ENCODE peak calls at places on chromosome 20, in five cellular contexts. Z is A549, J is HL-60, R is HFF-Myc, G is heart left ventricle. C is an unnamed sample.

GRCh38 chr20:7090753-7091310 is 323.3 kb downstream of the BMP2 start:
- DNase-seq in Z (no peak), J (no peak), R (no peak), G (no peak), C (no peak)

GRCh38 chr20:21082584-21082983 is 23.6 kb downstream of the LINC00237 start:
- DNase-seq in Z (no peak), J (no peak), R (no peak), G (no peak), C (no peak)

GRCh38 chr20:20549699-20550098 is 162.7 kb downstream of the RALGAPA2 start:
- DNase-seq in Z (no peak), J (no peak), R (peak), G (no peak), C (peak)

GRCh38 chr20:2822073-2822472 is 5.9 kb downstream of the TMEM239 start:
- DNase-seq in Z (no peak), J (no peak), R (no peak), G (no peak), C (no peak)

GRCh38 chr20:45946149-45946970 is 11.9 kb downstream of the PCIF1 start:
- DNase-seq in Z (no peak), J (peak), R (no peak), G (peak), C (no peak)

GRCh38 chr20:35558981-35559693 is 17.3 kb downstream of the ERGIC3 start:
- DNase-seq in Z (no peak), J (no peak), R (no peak), G (no peak), C (no peak)

GRCh38 chr20:21251278-21251677 is 51.9 kb upstream of the XRN2 start:
- DNase-seq in Z (no peak), J (no peak), R (no peak), G (no peak), C (no peak)

GRCh38 chr20:57563522-57563921 is 2.6 kb downstream of the PCK1 start:
- DNase-seq in Z (no peak), J (no peak), R (no peak), G (no peak), C (no peak)

GRCh38 chr20:46798430-46798829 is 89.0 kb downstream of the SLC2A10 start:
- DNase-seq in Z (no peak), J (no peak), R (no peak), G (no peak), C (no peak)

GRCh38 chr20:53737404-53738038 is 143.9 kb upstream of the ZNF217 start:
- DNase-seq in Z (no peak), J (no peak), R (no peak), G (no peak), C (no peak)

GRCh38 chr20:44691424-44692423 is 23.4 kb upstream of the CCN5 start:
- DNase-seq in Z (no peak), J (no peak), R (no peak), G (peak), C (no peak)

GRCh38 chr20:33687993-33688937 is 2.1 kb upstream of the E2F1 start:
- DNase-seq in Z (no peak), J (no peak), R (no peak), G (no peak), C (no peak)

GRCh38 chr20:17733781-17734304 is 34.1 kb downstream of the BANF2 start:
- DNase-seq in Z (no peak), J (no peak), R (no peak), G (no peak), C (no peak)

GRCh38 chr20:17663486-17663885 is 18.6 kb downstream of the RRBP1 start:
- DNase-seq in Z (no peak), J (no peak), R (no peak), G (no peak), C (no peak)

GRCh38 chr20:50291428-50292323 is 101.0 kb downstream of the CEBPB start:
- DNase-seq in Z (no peak), J (no peak), R (no peak), G (no peak), C (no peak)

GRCh38 chr20:47417245-47418060 is 61.0 kb upstream of the ZMYND8 start:
- DNase-seq in Z (no peak), J (no peak), R (no peak), G (no peak), C (no peak)

GRCh38 chr20:37941992-37942391 is 39.1 kb downstream of the VSTM2L start:
- DNase-seq in Z (no peak), J (no peak), R (no peak), G (no peak), C (no peak)

GRCh38 chr20:37943033-37943432 is 40.1 kb downstream of the VSTM2L start:
- DNase-seq in Z (no peak), J (no peak), R (no peak), G (peak), C (no peak)

GRCh38 chr20:37940161-37940560 is 37.2 kb downstream of the VSTM2L start:
- DNase-seq in Z (no peak), J (no peak), R (no peak), G (no peak), C (no peak)

GRCh38 chr20:37939701-37940151 is 36.8 kb downstream of the VSTM2L start:
- DNase-seq in Z (no peak), J (no peak), R (no peak), G (no peak), C (no peak)

DNA sequence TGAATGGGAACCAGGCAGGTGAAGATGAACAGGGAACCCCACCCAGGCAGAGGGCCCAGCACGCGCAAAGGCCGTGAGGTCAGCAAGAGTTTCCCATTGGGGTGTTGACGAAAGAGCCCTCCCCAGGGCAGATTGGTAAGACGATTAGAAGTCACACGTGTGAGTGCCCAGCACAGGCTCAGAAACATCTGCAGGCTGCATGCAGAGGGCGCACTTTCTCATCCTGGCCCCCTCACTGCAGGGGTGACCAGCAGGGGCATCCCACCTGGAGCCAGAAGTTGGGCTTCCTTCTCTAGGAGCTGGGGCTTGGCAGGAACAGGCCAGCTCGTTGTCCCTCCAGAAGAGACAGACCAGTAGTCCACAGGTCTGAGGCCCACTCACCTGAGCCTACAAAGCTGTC is 38.4 kb downstream of the VSTM2L start:
- DNase-seq in Z (peak), J (no peak), R (no peak), G (no peak), C (no peak)
- TF ChIP-seq CTCF in Z (no peak), J (no peak), R (peak), G (no peak), C (peak)

GRCh38 chr20:38031957-38032356 is 1.3 kb downstream of the TTI1 start:
- DNase-seq in Z (no peak), J (no peak), R (no peak), G (no peak), C (no peak)

GRCh38 chr20:38032585-38033329 is 499 bp downstream of the TTI1 start:
- DNase-seq in Z (no peak), J (peak), R (no peak), G (peak), C (no peak)

GRCh38 chr20:38034108-38034649 is 633 bp downstream of the RPRD1B start:
- DNase-seq in Z (no peak), J (no peak), R (no peak), G (no peak), C (no peak)

GRCh38 chr20:38034961-38035360 is 1.4 kb downstream of the RPRD1B start:
- DNase-seq in Z (no peak), J (no peak), R (no peak), G (no peak), C (no peak)

GRCh38 chr20:38033330-38034107 is at the start of the genes RPRD1B and TTI1:
- DNase-seq in Z (peak), J (peak), R (peak), G (peak), C (peak)
- TF ChIP-seq CTCF in Z (no peak), J (no peak), R (no peak), G (no peak), C (no peak)

GRCh38 chr20:3970016-3970415 is 45.3 kb downstream of the RNF24 start:
- DNase-seq in Z (no peak), J (no peak), R (no peak), G (no peak), C (no peak)
- TF ChIP-seq CTCF in Z (no peak), J (no peak), R (no peak), G (peak), C (no peak)

GRCh38 chr20:19210426-19211155 is 1.9 kb upstream of the SLC24A3 start:
- DNase-seq in Z (no peak), J (no peak), R (no peak), G (no peak), C (no peak)

GRCh38 chr20:19211661-19212523 is 550 bp upstream of the SLC24A3 start:
- DNase-seq in Z (no peak), J (no peak), R (no peak), G (peak), C (no peak)

GRCh38 chr20:19213946-19214490 is 1.6 kb downstream of the SLC24A3 start:
- DNase-seq in Z (no peak), J (no peak), R (no peak), G (no peak), C (no peak)

GRCh38 chr20:19211252-19211651 is 1.2 kb upstream of the SLC24A3 start:
- DNase-seq in Z (no peak), J (no peak), R (no peak), G (no peak), C (no peak)

DNA sequence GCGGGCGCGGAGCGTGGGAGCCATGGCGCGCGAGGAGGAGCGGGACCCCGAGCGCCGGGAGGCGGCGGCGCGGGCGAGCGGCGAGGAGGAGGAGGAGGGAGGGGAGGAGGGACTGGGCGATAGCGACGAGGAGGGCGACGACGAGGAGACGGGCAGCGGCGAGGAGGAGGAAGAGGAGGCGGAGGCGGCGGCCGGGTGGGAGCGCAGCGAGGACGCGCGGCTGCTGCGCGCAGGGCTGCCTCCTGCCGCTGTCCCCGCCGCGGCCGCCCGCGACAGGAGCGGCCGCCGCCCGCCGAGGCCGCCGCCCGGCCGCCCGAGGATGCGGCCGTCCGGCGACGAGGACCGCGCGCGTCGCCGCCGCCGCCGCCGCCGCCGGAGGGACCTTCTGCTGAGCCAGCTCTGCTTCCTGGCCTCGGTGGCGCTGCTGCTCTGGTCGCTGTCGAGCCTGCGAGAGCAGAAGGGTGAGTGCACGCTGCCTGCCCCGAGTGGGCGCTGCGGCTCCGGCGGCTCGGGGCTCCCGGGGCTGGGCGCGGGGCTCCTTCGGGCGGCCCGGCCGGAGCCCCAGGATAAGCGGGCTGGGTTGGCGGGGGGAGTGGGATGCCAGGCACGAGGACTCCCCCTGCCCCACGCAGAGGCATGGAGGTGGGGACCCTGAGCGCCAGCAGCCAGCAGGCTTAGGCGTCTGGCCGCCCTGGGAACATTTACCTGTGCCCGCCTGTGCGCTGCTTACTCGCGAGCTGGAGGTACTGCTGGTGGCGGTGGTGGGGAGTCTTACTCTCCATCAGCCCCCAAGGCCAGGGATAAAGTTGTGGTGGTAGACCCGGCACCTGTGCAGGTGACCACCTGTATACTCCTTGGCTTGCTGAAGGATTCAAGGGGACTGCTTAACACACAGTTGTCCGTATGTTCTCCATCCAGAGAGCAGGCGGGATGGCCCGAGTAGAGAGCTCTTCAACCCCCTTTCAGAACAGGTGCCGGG is at the start of gene SLC24A3:
- DNase-seq in Z (peak), J (no peak), R (no peak), G (peak), C (peak)
- TF ChIP-seq CTCF in Z (peak), J (peak), R (no peak), G (peak), C (no peak)

DNA sequence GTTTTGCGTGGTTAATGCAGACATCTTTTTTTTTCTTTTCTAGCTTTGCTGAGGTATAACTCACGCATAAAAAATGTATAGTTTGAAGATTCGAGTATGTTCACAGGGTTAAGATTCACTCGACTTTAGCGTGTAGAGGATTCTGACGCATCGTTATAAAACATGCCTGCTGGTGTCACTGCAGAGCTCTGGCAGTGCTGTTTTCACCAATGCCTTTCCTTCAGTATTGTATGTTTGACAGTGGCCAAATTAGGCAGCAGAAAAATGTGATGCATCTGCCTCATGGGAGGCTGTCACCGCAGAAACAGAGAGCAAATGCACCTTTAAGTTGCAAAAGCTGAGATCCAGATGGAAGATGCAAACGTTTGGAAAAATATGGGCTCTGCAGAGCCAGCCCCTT is 18.0 kb upstream of the SIRPB2 start:
- DNase-seq in Z (peak), J (no peak), R (no peak), G (no peak), C (no peak)
- TF ChIP-seq CTCF in Z (peak), J (peak), R (peak), G (no peak), C (peak)

GRCh38 chr20:60010689-60011417 is 52.6 kb downstream of the CDH26 start:
- DNase-seq in Z (no peak), J (no peak), R (no peak), G (no peak), C (no peak)

GRCh38 chr20:60009318-60009717 is 51.1 kb downstream of the CDH26 start:
- DNase-seq in Z (no peak), J (no peak), R (no peak), G (no peak), C (no peak)

GRCh38 chr20:60008130-60008808 is 50.0 kb downstream of the CDH26 start:
- DNase-seq in Z (no peak), J (peak), R (no peak), G (no peak), C (no peak)

GRCh38 chr20:60011512-60012507 is 53.6 kb downstream of the CDH26 start:
- DNase-seq in Z (no peak), J (no peak), R (no peak), G (no peak), C (no peak)

GRCh38 chr20:60009826-60010616 is 51.8 kb downstream of the CDH26 start:
- DNase-seq in Z (no peak), J (no peak), R (no peak), G (no peak), C (no peak)
- TF ChIP-seq CTCF in Z (no peak), J (no peak), R (peak), G (peak), C (peak)